ENCODE peak calls at places on chromosomes 6 and 20, in seven cellular contexts. Y is WTC11, P is A549, S is GM12878, V is HCT116, A is HepG2, L is SK-N-SH. R is an unnamed sample.

GRCh38 chr20:32743237-32744112 is at the start of gene COMMD7:
- DNase-seq in P (no peak), A (peak), S (peak), L (peak), Y (peak), V (no peak), R (peak)

GRCh38 chr6:112988748-112989147 is 641.6 kb downstream of the RFPL4B start:
- DNase-seq in Y (no peak), A (no peak), P (no peak), S (no peak), L (no peak), V (no peak), R (no peak)

GRCh38 chr6:129643968-129644367 is 66.0 kb downstream of the ARHGAP18 start:
- DNase-seq in L (no peak), Y (no peak), A (no peak), V (no peak), S (no peak), P (no peak), R (no peak)

GRCh38 chr20:62219992-62220665 is at the start of gene HRH3:
- DNase-seq in L (peak), P (no peak), S (no peak), A (peak), V (no peak), Y (peak), R (peak)

GRCh38 chr20:36167826-36168634 is 13.5 kb downstream of the EPB41L1 start:
- DNase-seq in P (peak), S (no peak), L (no peak), A (no peak), V (peak), Y (no peak), R (peak)

GRCh38 chr6:34645627-34646026 is 50.9 kb downstream of the ILRUN start:
- DNase-seq in P (no peak), L (no peak), A (no peak), V (no peak), S (no peak), Y (no peak), R (no peak)

GRCh38 chr6:170294813-170295518 is 4.1 kb upstream of the DLL1 start:
- DNase-seq in V (no peak), S (no peak), L (no peak), Y (no peak), A (no peak), P (no peak), R (no peak)

GRCh38 chr6:150894935-150895686 is 29.6 kb downstream of the MTHFD1L start:
- DNase-seq in Y (no peak), L (peak), P (no peak), V (no peak), S (peak), A (peak), R (no peak)

GRCh38 chr6:44227138-44227770 is 3.9 kb downstream of the SLC29A1 start:
- DNase-seq in L (peak), Y (no peak), V (no peak), S (no peak), P (no peak), A (no peak), R (no peak)

GRCh38 chr6:161257778-161258457 is 15.9 kb downstream of the AGPAT4 start:
- DNase-seq in P (peak), V (no peak), A (no peak), Y (no peak), L (no peak), S (no peak), R (no peak)

GRCh38 chr6:72324591-72324990 is 297.3 kb upstream of the KCNQ5 start:
- DNase-seq in A (no peak), S (no peak), P (no peak), Y (no peak), L (no peak), V (no peak), R (peak)

GRCh38 chr6:108806669-108807068 is 41.6 kb upstream of the ARMC2 start:
- DNase-seq in A (no peak), P (no peak), Y (no peak), V (no peak), S (no peak), L (no peak), R (no peak)

GRCh38 chr6:42449917-42450313 is 1.8 kb downstream of the TRERF1 start:
- DNase-seq in S (no peak), A (no peak), Y (no peak), V (no peak), L (no peak), P (no peak), R (peak)

GRCh38 chr20:288956-289692 is 1.4 kb downstream of the C20orf96 start:
- DNase-seq in S (no peak), V (no peak), L (no peak), P (no peak), Y (no peak), A (no peak), R (no peak)

GRCh38 chr6:55758156-55758942 is 117.0 kb downstream of the BMP5 start:
- DNase-seq in Y (no peak), S (no peak), L (no peak), A (peak), V (no peak), P (peak), R (no peak)

GRCh38 chr6:150907385-150907784 is 41.9 kb downstream of the MTHFD1L start:
- DNase-seq in V (no peak), P (no peak), S (no peak), Y (no peak), L (no peak), A (no peak), R (no peak)

GRCh38 chr6:11681770-11682169 is 96.8 kb downstream of the ADTRP start:
- DNase-seq in Y (no peak), P (no peak), V (no peak), A (no peak), S (no peak), L (no peak), R (no peak)

GRCh38 chr6:26022166-26022510 is 59.5 kb downstream of the TRIM38 start:
- DNase-seq in A (no peak), S (peak), P (no peak), Y (no peak), V (peak), L (peak), R (peak)

GRCh38 chr6:159978291-159979135 is 9.6 kb downstream of the IGF2R start:
- DNase-seq in L (no peak), P (no peak), V (no peak), Y (no peak), S (peak), A (no peak), R (no peak)

GRCh38 chr6:119586250-119586882 is 236.8 kb upstream of the MAN1A1 start:
- DNase-seq in L (no peak), V (no peak), A (no peak), Y (no peak), P (no peak), S (peak), R (peak)

GRCh38 chr6:13492357-13492756 is 5.0 kb upstream of the GFOD1 start:
- DNase-seq in P (no peak), A (no peak), Y (no peak), S (no peak), L (no peak), V (no peak), R (no peak)

GRCh38 chr6:73308712-73309533 is 45.2 kb downstream of the DPPA5 start:
- DNase-seq in L (no peak), A (no peak), Y (peak), P (peak), S (no peak), V (peak), R (no peak)

GRCh38 chr6:38239719-38240451 is 399.8 kb downstream of the BTBD9 start:
- DNase-seq in A (no peak), S (no peak), L (no peak), P (no peak), V (no peak), Y (no peak), R (no peak)

GRCh38 chr20:663315-664090 is 10.5 kb upstream of the SRXN1 start:
- DNase-seq in S (no peak), Y (peak), A (no peak), L (no peak), P (no peak), V (no peak), R (no peak)

GRCh38 chr6:160139420-160139851 is 17.8 kb downstream of the SLC22A1 start:
- DNase-seq in P (peak), S (no peak), A (no peak), L (no peak), Y (no peak), V (no peak), R (no peak)

GRCh38 chr20:62114894-62115293 is 7.4 kb upstream of the LSM14B start:
- DNase-seq in Y (peak), A (no peak), L (no peak), P (no peak), V (no peak), S (no peak), R (no peak)

GRCh38 chr6:4935486-4935885 is 68.4 kb downstream of the RPP40 start:
- DNase-seq in S (no peak), V (no peak), P (no peak), A (no peak), Y (no peak), L (no peak), R (no peak)

GRCh38 chr6:57089687-57090457 is at the start of gene ZNF451:
- DNase-seq in S (peak), P (peak), Y (peak), A (peak), V (peak), L (peak), R (peak)

GRCh38 chr20:11542645-11543044 is 375.0 kb upstream of the BTBD3 start:
- DNase-seq in V (no peak), Y (no peak), P (no peak), A (no peak), S (no peak), L (no peak), R (no peak)

GRCh38 chr6:35164277-35164676 is 23.1 kb upstream of the TCP11 start:
- DNase-seq in A (no peak), S (no peak), L (no peak), Y (no peak), P (no peak), V (no peak), R (no peak)

GRCh38 chr6:163284151-163284550 is 130.4 kb upstream of the QKI start:
- DNase-seq in Y (no peak), P (no peak), V (no peak), L (no peak), A (no peak), S (no peak), R (no peak)

GRCh38 chr20:4637081-4637797 is 84.5 kb upstream of the PRND start:
- DNase-seq in V (no peak), P (no peak), Y (no peak), A (no peak), L (no peak), S (no peak), R (no peak)

GRCh38 chr20:63114006-63114692 is 101.8 kb downstream of the YTHDF1 start:
- DNase-seq in L (no peak), Y (no peak), A (no peak), V (no peak), S (no peak), P (no peak), R (peak)

GRCh38 chr6:157020398-157021266 is 243.5 kb downstream of the ARID1B start:
- DNase-seq in S (no peak), L (peak), V (peak), A (peak), P (peak), Y (peak), R (peak)

GRCh38 chr6:157017022-157017421 is 239.8 kb downstream of the ARID1B start:
- DNase-seq in A (no peak), V (no peak), Y (no peak), L (no peak), P (no peak), S (no peak), R (no peak)

GRCh38 chr6:157019115-157019628 is 242.0 kb downstream of the ARID1B start:
- DNase-seq in S (no peak), P (no peak), V (no peak), L (peak), A (peak), Y (no peak), R (peak)

GRCh38 chr6:157019733-157020132 is 242.6 kb downstream of the ARID1B start:
- DNase-seq in P (no peak), L (no peak), Y (no peak), S (no peak), A (no peak), V (no peak), R (peak)

GRCh38 chr6:157017861-157018260 is 240.7 kb downstream of the ARID1B start:
- DNase-seq in P (no peak), V (no peak), A (no peak), S (no peak), L (no peak), Y (no peak), R (peak)
- TF ChIP-seq MAX in P (no peak), V (no peak), A (no peak), S (no peak), L (no peak), Y (no peak), R (no peak)

DNA sequence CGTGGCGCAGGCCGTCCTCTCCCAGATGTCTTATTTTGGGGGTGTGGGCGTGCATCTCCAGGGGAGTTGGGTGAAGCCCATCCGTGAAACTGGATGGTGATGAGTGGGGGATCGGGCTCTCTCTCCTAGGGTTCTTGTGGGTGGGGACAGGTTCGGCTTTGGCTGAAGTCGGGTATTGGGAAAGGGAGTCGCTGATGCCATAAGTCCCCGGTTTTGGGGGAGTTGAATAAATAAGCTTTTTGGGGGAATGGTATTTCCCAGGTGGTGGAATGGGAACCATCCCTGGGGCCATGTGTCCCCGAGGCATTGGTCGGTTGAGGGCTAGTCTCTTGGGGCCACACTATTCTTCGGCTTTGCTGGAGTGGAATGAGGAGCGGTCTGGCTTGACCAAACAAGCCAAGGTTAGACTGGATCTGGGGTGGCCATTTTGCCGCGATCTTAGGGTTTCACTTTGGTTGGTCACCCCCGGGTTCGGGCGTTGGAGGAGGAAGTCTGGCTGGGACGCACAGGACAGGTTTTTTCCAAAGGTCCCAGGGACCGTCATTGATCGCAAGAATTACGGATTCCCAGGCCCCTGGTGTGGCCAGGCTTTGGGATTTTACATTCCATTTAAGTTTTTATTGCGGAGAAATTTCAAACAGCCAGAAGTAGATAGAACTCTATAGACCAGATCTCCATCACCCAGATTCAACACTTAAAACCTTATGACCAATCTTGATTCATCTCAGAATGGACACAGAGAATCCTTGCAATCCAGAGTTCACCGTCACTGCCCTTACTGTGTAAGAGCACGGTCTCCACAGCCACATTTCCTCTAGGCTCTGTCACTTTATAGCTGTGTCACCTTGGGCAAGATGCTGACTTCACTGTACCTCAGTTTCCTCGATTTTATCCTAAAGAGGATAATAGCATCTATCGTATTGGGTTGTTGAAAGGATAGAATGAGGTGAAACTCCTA is 700 bp downstream of the ZNF133 start:
- DNase-seq in Y (peak), A (peak), P (peak), V (no peak), S (no peak), L (peak), R (peak)
- TF ChIP-seq MAX in Y (no peak), A (no peak), P (no peak), V (no peak), S (no peak), L (no peak), R (no peak)

GRCh38 chr20:23666189-23666588 is 22.6 kb downstream of the CST4 start:
- DNase-seq in P (no peak), L (no peak), V (no peak), Y (no peak), S (no peak), A (no peak), R (peak)
- TF ChIP-seq MAX in P (no peak), L (no peak), V (no peak), Y (no peak), S (no peak), A (no peak), R (no peak)

DNA sequence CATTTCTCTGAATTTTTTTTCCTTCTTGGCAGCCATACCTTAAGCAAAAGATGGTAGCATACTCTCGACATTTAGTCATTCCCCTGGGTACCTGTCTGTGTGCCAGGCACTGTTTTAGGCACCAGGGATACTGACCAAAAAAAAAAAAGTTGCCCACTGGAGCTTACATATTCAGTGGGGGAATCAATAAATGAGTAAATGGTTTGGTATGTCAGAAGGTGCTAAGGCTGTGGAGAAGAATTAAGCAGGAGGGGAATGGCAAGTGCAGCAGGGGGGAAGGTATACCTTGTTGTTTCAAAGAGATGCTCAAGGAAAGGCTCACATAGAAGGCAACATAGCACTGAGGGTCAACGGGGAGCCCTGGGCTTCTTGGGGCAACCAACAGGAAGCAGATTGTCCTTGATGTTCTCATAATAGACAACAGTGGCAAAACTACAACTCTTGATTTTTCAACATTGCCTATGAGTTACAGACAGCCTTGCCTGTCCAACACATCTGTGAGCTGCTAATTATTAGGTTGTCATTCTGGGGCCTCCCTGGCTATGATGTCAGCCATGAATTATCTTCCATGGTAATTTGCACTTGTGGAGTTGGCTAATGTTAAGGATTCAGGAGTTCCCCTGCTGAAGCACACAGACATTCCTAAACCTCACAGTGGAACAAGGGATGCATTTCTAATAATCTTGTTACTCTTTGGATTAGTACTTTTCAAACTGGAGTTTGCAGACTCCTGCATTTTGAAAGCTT is 19.6 kb downstream of the NT5E start:
- DNase-seq in V (no peak), S (no peak), A (no peak), P (no peak), Y (no peak), L (no peak), R (no peak)
- TF ChIP-seq MAX in V (no peak), S (no peak), A (no peak), P (no peak), Y (no peak), L (no peak), R (no peak)

GRCh38 chr6:53721766-53722165 is 56.2 kb upstream of the KLHL31 start:
- DNase-seq in Y (no peak), L (no peak), V (no peak), S (no peak), P (no peak), A (no peak), R (no peak)

GRCh38 chr6:53717571-53717970 is 52.0 kb upstream of the KLHL31 start:
- DNase-seq in A (no peak), V (no peak), S (no peak), Y (no peak), L (no peak), P (no peak), R (no peak)

GRCh38 chr6:53715434-53715833 is 49.9 kb upstream of the KLHL31 start:
- DNase-seq in P (no peak), Y (no peak), V (no peak), S (no peak), A (no peak), L (no peak), R (no peak)

GRCh38 chr6:53714888-53715287 is 49.3 kb upstream of the KLHL31 start:
- DNase-seq in A (peak), L (no peak), S (no peak), P (no peak), Y (no peak), V (no peak), R (no peak)

GRCh38 chr6:53718597-53719460 is 53.3 kb upstream of the KLHL31 start:
- DNase-seq in L (peak), S (peak), P (peak), Y (no peak), A (peak), V (peak), R (peak)
- TF ChIP-seq MAX in L (no peak), S (no peak), P (no peak), Y (no peak), A (no peak), V (no peak), R (no peak)

GRCh38 chr6:142406131-142406530 is 104.3 kb downstream of the ADGRG6 start:
- DNase-seq in A (peak), S (no peak), V (no peak), P (no peak), Y (no peak), L (no peak), R (no peak)
- TF ChIP-seq MAX in A (no peak), S (no peak), V (no peak), P (no peak), Y (no peak), L (no peak), R (no peak)

GRCh38 chr6:144351338-144351737 is 66.2 kb downstream of the UTRN start:
- DNase-seq in P (no peak), Y (no peak), S (no peak), L (no peak), A (no peak), V (no peak), R (peak)

GRCh38 chr6:144349690-144350132 is 64.6 kb downstream of the UTRN start:
- DNase-seq in A (peak), L (no peak), Y (no peak), V (peak), S (peak), P (no peak), R (peak)

GRCh38 chr6:144352310-144352709 is 67.2 kb downstream of the UTRN start:
- DNase-seq in A (no peak), P (no peak), S (no peak), Y (no peak), V (no peak), L (no peak), R (peak)

GRCh38 chr6:144350176-144350575 is 65.0 kb downstream of the UTRN start:
- DNase-seq in Y (no peak), P (no peak), S (no peak), V (no peak), L (no peak), A (no peak), R (no peak)

GRCh38 chr6:144351741-144352140 is 66.6 kb downstream of the UTRN start:
- DNase-seq in S (no peak), L (no peak), A (no peak), Y (no peak), V (no peak), P (no peak), R (peak)
- TF ChIP-seq MAX in S (no peak), L (no peak), A (no peak), Y (no peak), V (no peak), P (no peak), R (no peak)

DNA sequence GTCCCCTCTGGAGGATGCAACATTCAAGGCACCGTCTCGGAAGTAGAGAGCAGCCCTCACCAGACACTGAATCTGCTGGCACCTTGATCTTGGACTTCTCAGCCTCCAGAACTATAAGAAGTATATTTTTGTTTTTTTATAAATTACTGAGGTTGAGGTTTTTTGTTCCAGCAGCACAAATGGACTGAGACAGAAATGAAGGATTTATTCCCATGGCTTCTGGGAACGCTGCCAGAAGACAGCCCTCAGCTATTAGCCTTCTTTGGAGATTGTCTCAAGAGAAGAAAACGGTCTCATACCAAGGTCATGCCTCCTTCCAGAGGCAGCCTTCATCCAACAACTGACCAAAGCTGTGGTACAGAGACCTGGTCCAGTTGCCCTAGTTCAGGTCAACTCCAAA is 85.4 kb downstream of the CHMP4B start:
- DNase-seq in A (no peak), Y (no peak), V (no peak), P (no peak), S (no peak), L (no peak), R (no peak)
- TF ChIP-seq MAX in A (no peak), Y (no peak), V (no peak), P (no peak), S (no peak), L (no peak), R (no peak)

GRCh38 chr6:14711704-14712397 is 534.0 kb upstream of the JARID2 start:
- DNase-seq in P (no peak), Y (no peak), V (no peak), S (no peak), L (no peak), A (no peak), R (no peak)
- TF ChIP-seq MAX in P (no peak), Y (no peak), V (no peak), S (no peak), L (no peak), A (no peak), R (no peak)